ENCODE peak calls at places on chromosome 22, in ten cellular contexts. G, I, K, D, R, W, X, O, Z and P are unnamed samples. For H3K9me3, the result is how much of the 10 kb centered on the place peaks cover.

GRCh38 chr22:35542972-35543516 is 2.4 kb downstream of the RASD2 start:
- DNase-seq in G (no peak), I (no peak), K (no peak), D (no peak), R (no peak), W (no peak), X (no peak), O (peak), Z (no peak), P (no peak)

GRCh38 chr22:38758276-38758945 is 2.6 kb upstream of the SUN2 start:
- DNase-seq in G (no peak), I (peak), K (no peak), D (peak), R (no peak), W (no peak), X (no peak), O (no peak), Z (no peak), P (no peak)

GRCh38 chr22:46149998-46150549 is at the start of gene PPARA:
- DNase-seq in G (peak), I (peak), K (peak), D (peak), R (peak), W (peak), X (peak), O (peak), Z (peak), P (peak)

GRCh38 chr22:33397381-33397907 is 339.3 kb upstream of the SYN3 start:
- DNase-seq in G (no peak), I (no peak), K (no peak), D (no peak), R (no peak), W (no peak), X (no peak), O (peak), Z (no peak), P (no peak)

GRCh38 chr22:29331658-29332300 is 16.3 kb upstream of the RASL10A start:
- DNase-seq in G (no peak), I (no peak), K (no peak), D (no peak), R (no peak), W (no peak), X (no peak), O (no peak), Z (peak), P (no peak)

GRCh38 chr22:30749272-30749671 is 54.6 kb downstream of the OSBP2 start:
- DNase-seq in G (no peak), I (no peak), K (no peak), D (no peak), R (no peak), W (no peak), X (no peak), O (no peak), Z (no peak), P (no peak)

GRCh38 chr22:41458161-41458728 is 10.2 kb downstream of the PHF5A start:
- DNase-seq in G (no peak), I (no peak), K (no peak), D (no peak), R (no peak), W (peak), X (no peak), O (no peak), Z (no peak), P (no peak)

GRCh38 chr22:33163815-33164214 is 105.6 kb upstream of the SYN3 start:
- DNase-seq in G (no peak), I (no peak), K (no peak), D (no peak), R (no peak), W (no peak), X (no peak), O (no peak), Z (no peak), P (no peak)

GRCh38 chr22:25495286-25495685 is 69.2 kb upstream of the GRK3 start:
- DNase-seq in G (no peak), I (no peak), K (peak), D (no peak), R (no peak), W (no peak), X (no peak), O (no peak), Z (no peak), P (no peak)

GRCh38 chr22:19523240-19524169 is 705 bp downstream of the CLDN5 start:
- DNase-seq in G (no peak), I (no peak), K (no peak), D (no peak), R (no peak), W (peak), X (peak), O (peak), Z (peak), P (no peak)

GRCh38 chr22:32269316-32269715 is 14.2 kb upstream of the SLC5A4 start:
- DNase-seq in G (no peak), I (no peak), K (no peak), D (no peak), R (no peak), W (no peak), X (no peak), O (no peak), Z (no peak), P (no peak)

GRCh38 chr22:40694409-40694808 is 15.1 kb downstream of the MCHR1 start:
- DNase-seq in G (no peak), I (no peak), K (no peak), D (peak), R (no peak), W (no peak), X (peak), O (no peak), Z (no peak), P (no peak)

GRCh38 chr22:41184679-41185078 is 20.4 kb upstream of the L3MBTL2 start:
- DNase-seq in G (no peak), I (no peak), K (no peak), D (no peak), R (no peak), W (no peak), X (no peak), O (no peak), Z (no peak), P (no peak)

GRCh38 chr22:20319745-20320658 is at the start of gene DGCR6L:
- DNase-seq in G (peak), I (peak), K (peak), D (peak), R (peak), W (peak), X (peak), O (peak), Z (peak), P (peak)

GRCh38 chr22:20583471-20583922 is 76.1 kb downstream of the MED15 start:
- DNase-seq in G (peak), I (no peak), K (no peak), D (no peak), R (no peak), W (no peak), X (no peak), O (peak), Z (no peak), P (no peak)

GRCh38 chr22:38033522-38034277 is 23.5 kb upstream of the PICK1 start:
- DNase-seq in G (peak), I (no peak), K (no peak), D (no peak), R (no peak), W (no peak), X (no peak), O (no peak), Z (no peak), P (no peak)

GRCh38 chr22:40058265-40058664 is 63.5 kb downstream of the FAM83F start:
- DNase-seq in G (peak), I (no peak), K (no peak), D (no peak), R (no peak), W (no peak), X (no peak), O (no peak), Z (no peak), P (no peak)

GRCh38 chr22:24831678-24832077 is 25.7 kb downstream of the SGSM1 start:
- DNase-seq in G (no peak), I (no peak), K (no peak), D (no peak), R (no peak), W (no peak), X (no peak), O (no peak), Z (no peak), P (no peak)

GRCh38 chr22:45742866-45743450 is 71.3 kb downstream of the ATXN10 start:
- DNase-seq in G (no peak), I (no peak), K (peak), D (no peak), R (no peak), W (no peak), X (peak), O (peak), Z (no peak), P (peak)

GRCh38 chr22:35310556-35311550 is 11.2 kb downstream of the TOM1 start:
- DNase-seq in G (no peak), I (peak), K (no peak), D (no peak), R (no peak), W (peak), X (no peak), O (no peak), Z (no peak), P (peak)

GRCh38 chr22:30205281-30206115 is 41.1 kb downstream of the LIF start:
- DNase-seq in G (peak), I (no peak), K (peak), D (no peak), R (peak), W (no peak), X (peak), O (peak), Z (peak), P (no peak)

GRCh38 chr22:41660416-41660815 is 28.3 kb downstream of the SNU13 start:
- DNase-seq in G (no peak), I (no peak), K (no peak), D (no peak), R (no peak), W (no peak), X (no peak), O (peak), Z (no peak), P (no peak)

GRCh38 chr22:38403806-38404205 is 51.2 kb downstream of the KCNJ4 start:
- DNase-seq in G (no peak), I (no peak), K (no peak), D (no peak), R (no peak), W (no peak), X (no peak), O (no peak), Z (no peak), P (no peak)

GRCh38 chr22:28442264-28442950 is 237.2 kb downstream of the TTC28 start:
- DNase-seq in G (peak), I (peak), K (peak), D (peak), R (peak), W (peak), X (peak), O (peak), Z (peak), P (peak)

GRCh38 chr22:31530816-31531180 is 34.5 kb downstream of the SFI1 start:
- DNase-seq in G (no peak), I (no peak), K (no peak), D (no peak), R (no peak), W (no peak), X (peak), O (peak), Z (no peak), P (no peak)

GRCh38 chr22:28907311-28908008 is 24.1 kb downstream of the ZNRF3 start:
- DNase-seq in G (no peak), I (no peak), K (no peak), D (no peak), R (no peak), W (peak), X (no peak), O (no peak), Z (no peak), P (no peak)

GRCh38 chr22:32920032-32920628 is 118.6 kb downstream of the TIMP3 start:
- DNase-seq in G (peak), I (no peak), K (no peak), D (no peak), R (peak), W (no peak), X (peak), O (peak), Z (peak), P (no peak)

GRCh38 chr22:24703101-24703500 is 71.4 kb downstream of the PIWIL3 start:
- DNase-seq in G (peak), I (no peak), K (peak), D (no peak), R (no peak), W (no peak), X (peak), O (peak), Z (no peak), P (peak)

GRCh38 chr22:25762147-25762546 is 20.2 kb downstream of the MYO18B start:
- DNase-seq in G (no peak), I (no peak), K (no peak), D (no peak), R (no peak), W (no peak), X (no peak), O (no peak), Z (no peak), P (no peak)

GRCh38 chr22:27846910-27847309 is 45.4 kb upstream of the MN1 start:
- DNase-seq in G (no peak), I (no peak), K (no peak), D (no peak), R (no peak), W (no peak), X (no peak), O (no peak), Z (no peak), P (no peak)

GRCh38 chr22:31474743-31475142 is 14.9 kb downstream of the EIF4ENIF1 start:
- DNase-seq in G (no peak), I (no peak), K (no peak), D (no peak), R (no peak), W (no peak), X (peak), O (peak), Z (no peak), P (no peak)

GRCh38 chr22:33720166-33720878 is 200.0 kb downstream of the LARGE1 start:
- DNase-seq in G (no peak), I (no peak), K (no peak), D (no peak), R (no peak), W (no peak), X (no peak), O (no peak), Z (no peak), P (peak)

GRCh38 chr22:32660292-32660691 is 141.2 kb upstream of the TIMP3 start:
- DNase-seq in G (peak), I (peak), K (peak), D (no peak), R (peak), W (peak), X (peak), O (peak), Z (peak), P (peak)

GRCh38 chr22:30326704-30327362 is at the start of gene TBC1D10A:
- DNase-seq in G (peak), I (peak), K (peak), D (peak), R (peak), W (peak), X (peak), O (peak), Z (peak), P (peak)

GRCh38 chr22:11627436-11627797 is 3900.6 kb upstream of the OR11H1 start:
- DNase-seq in G (no peak), I (no peak), K (no peak), D (no peak), R (no peak), W (no peak), X (no peak), O (no peak), Z (no peak), P (no peak)
- H3K9me3 ChIP-seq in G (under half), I (under half), K (under half), D (under half), R (half or more), W (under half), X (under half), O (under half), Z (under half), P (under half)

GRCh38 chr22:44026066-44026629 is 2.0 kb downstream of the PARVB start:
- DNase-seq in G (no peak), I (no peak), K (no peak), D (no peak), R (no peak), W (peak), X (no peak), O (peak), Z (no peak), P (no peak)

GRCh38 chr22:44028091-44028490 is 4.0 kb downstream of the PARVB start:
- DNase-seq in G (no peak), I (no peak), K (no peak), D (no peak), R (no peak), W (no peak), X (no peak), O (no peak), Z (no peak), P (no peak)

GRCh38 chr22:44025171-44026065 is 1.3 kb downstream of the PARVB start:
- DNase-seq in G (peak), I (peak), K (peak), D (no peak), R (no peak), W (peak), X (no peak), O (peak), Z (no peak), P (no peak)

GRCh38 chr22:44029069-44029468 is 5.0 kb downstream of the PARVB start:
- DNase-seq in G (no peak), I (no peak), K (no peak), D (no peak), R (no peak), W (peak), X (no peak), O (no peak), Z (no peak), P (no peak)

DNA sequence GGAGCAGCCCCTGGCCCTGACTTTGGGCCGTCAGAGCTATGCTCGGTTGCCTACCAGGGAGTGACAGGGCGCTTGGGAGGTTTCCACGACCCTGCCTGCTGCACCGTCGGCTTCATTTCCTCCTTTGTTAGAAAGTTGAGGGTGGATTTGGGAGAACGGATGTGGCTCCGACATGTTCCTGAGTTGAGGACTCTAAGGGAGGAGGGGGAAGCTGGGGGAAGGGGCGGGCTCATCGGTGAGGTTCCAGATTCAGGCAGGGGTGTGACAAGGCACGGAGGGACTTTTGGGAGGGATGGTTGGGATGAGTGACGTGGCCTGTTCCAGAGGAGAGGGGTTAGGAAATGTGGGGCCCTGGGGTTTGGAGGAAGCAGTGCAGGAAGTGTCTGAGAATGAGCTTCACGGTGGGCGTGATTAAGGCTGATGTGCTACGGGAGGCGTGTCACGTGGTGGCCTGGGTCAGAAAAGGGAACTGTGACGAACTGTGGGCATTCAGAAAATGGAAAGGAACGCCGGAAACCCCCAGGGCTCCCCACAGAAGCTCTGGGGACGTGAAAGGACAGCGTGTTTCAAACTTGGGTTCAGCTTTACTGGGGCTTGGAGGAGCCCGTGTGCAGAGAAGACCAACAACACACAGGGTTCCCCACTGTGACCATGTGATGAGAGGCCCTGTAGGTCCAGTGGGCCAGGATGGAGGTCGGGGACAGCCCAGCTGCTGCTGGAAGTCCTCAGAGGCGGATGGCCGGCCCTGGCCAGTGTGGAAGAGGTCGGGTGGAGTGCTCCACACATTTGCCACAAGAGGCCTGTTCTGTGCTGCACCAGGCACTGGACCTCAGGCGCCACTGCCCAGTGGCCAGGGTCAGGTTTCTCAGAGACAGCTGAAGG is 2.8 kb downstream of the PARVB start:
- DNase-seq in G (peak), I (peak), K (peak), D (peak), R (peak), W (peak), X (peak), O (peak), Z (no peak), P (peak)
- H3K9me3 ChIP-seq in G (under half), I (under half), K (under half), D (under half), R (under half), W (under half), X (under half), O (under half), Z (under half), P (under half)

GRCh38 chr22:47352920-47353700 is 590.7 kb downstream of the TBC1D22A start:
- DNase-seq in G (no peak), I (no peak), K (no peak), D (no peak), R (peak), W (no peak), X (no peak), O (no peak), Z (no peak), P (no peak)
- H3K9me3 ChIP-seq in G (under half), I (under half), K (under half), D (under half), R (under half), W (under half), X (under half), O (under half), Z (under half), P (under half)

GRCh38 chr22:37028692-37029674 is 9.4 kb downstream of the MPST start:
- DNase-seq in G (no peak), I (no peak), K (no peak), D (no peak), R (no peak), W (no peak), X (no peak), O (no peak), Z (no peak), P (no peak)

GRCh38 chr22:37026325-37026724 is 6.8 kb downstream of the MPST start:
- DNase-seq in G (no peak), I (no peak), K (no peak), D (no peak), R (no peak), W (no peak), X (no peak), O (no peak), Z (no peak), P (no peak)

GRCh38 chr22:37025500-37026070 is 6.0 kb downstream of the MPST start:
- DNase-seq in G (no peak), I (no peak), K (no peak), D (no peak), R (no peak), W (no peak), X (no peak), O (no peak), Z (no peak), P (peak)

GRCh38 chr22:37024339-37025157 is 5.0 kb downstream of the MPST start:
- DNase-seq in G (no peak), I (no peak), K (peak), D (no peak), R (no peak), W (no peak), X (no peak), O (no peak), Z (no peak), P (peak)

GRCh38 chr22:37027556-37027955 is 8.0 kb downstream of the MPST start:
- DNase-seq in G (no peak), I (no peak), K (no peak), D (no peak), R (no peak), W (no peak), X (no peak), O (no peak), Z (no peak), P (no peak)
- H3K9me3 ChIP-seq in G (under half), I (under half), K (under half), D (under half), R (under half), W (under half), X (under half), O (under half), Z (under half), P (under half)

DNA sequence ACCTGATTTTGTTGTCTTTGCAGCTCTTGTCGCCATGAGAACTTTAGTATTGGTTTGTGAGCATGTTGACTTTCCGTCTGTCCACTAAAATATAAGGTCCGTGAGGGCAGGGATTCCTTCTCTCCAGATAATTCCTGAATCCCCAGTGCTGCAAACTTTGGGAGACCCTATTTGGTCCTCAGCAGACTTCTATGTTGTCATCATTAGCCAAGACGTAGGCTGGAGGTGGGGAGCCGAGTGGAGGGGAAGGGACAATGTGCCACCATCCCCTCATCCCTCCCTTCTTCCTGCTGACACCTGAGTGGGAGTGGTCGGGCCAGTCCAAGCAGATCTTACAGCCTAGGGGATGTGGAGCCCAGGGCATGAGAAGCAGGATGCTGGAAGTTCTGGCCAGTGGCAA is 690.6 kb downstream of the TBC1D22A start:
- DNase-seq in G (no peak), I (no peak), K (no peak), D (no peak), R (no peak), W (no peak), X (no peak), O (no peak), Z (no peak), P (no peak)
- H3K9me3 ChIP-seq in G (under half), I (under half), K (under half), D (under half), R (under half), W (under half), X (under half), O (under half), Z (under half), P (under half)

GRCh38 chr22:48331691-48332220 is 1495.9 kb downstream of the BRD1 start:
- DNase-seq in G (no peak), I (no peak), K (no peak), D (no peak), R (no peak), W (no peak), X (no peak), O (no peak), Z (no peak), P (no peak)
- H3K9me3 ChIP-seq in G (under half), I (under half), K (under half), D (under half), R (under half), W (under half), X (under half), O (under half), Z (under half), P (under half)